ENCODE peak calls at places on chromosomes 16 and 17, in four cellular contexts. One of them, this sample, is unnamed.

GRCh38 chr16:1124291-1124690 is 28.2 kb upstream of the C1QTNF8 start:
- DNase-seq in HFF-Myc: no peak
- DNase-seq in retinal pigment epithelial cell: no peak
- DNase-seq in fibroblast of lung: no peak
- DNase-seq in this sample: no peak

GRCh38 chr17:28616281-28616680 is 2.3 kb upstream of the RSKR start:
- DNase-seq in fibroblast of lung: no peak
- DNase-seq in retinal pigment epithelial cell: no peak
- DNase-seq in HFF-Myc: no peak
- DNase-seq in this sample: no peak

GRCh38 chr16:26530584-26531289 is 536.0 kb upstream of the C16orf82 start:
- DNase-seq in fibroblast of lung: no peak
- DNase-seq in HFF-Myc: no peak
- DNase-seq in retinal pigment epithelial cell: no peak
- DNase-seq in this sample: no peak

GRCh38 chr17:67606471-67606870 is 111.3 kb upstream of the NOL11 start:
- DNase-seq in HFF-Myc: no peak
- DNase-seq in retinal pigment epithelial cell: no peak
- DNase-seq in fibroblast of lung: no peak
- DNase-seq in this sample: no peak

GRCh38 chr17:65902831-65903549 is 288.9 kb downstream of the CEP112 start:
- DNase-seq in retinal pigment epithelial cell: no peak
- DNase-seq in fibroblast of lung: no peak
- DNase-seq in HFF-Myc: no peak
- DNase-seq in this sample: no peak

GRCh38 chr16:85566502-85567100 is 46.5 kb upstream of the GSE1 start:
- DNase-seq in HFF-Myc: no peak
- DNase-seq in fibroblast of lung: no peak
- DNase-seq in retinal pigment epithelial cell: no peak
- DNase-seq in this sample: no peak

GRCh38 chr16:11597268-11597690 is 10.6 kb upstream of the LITAF start:
- DNase-seq in fibroblast of lung: no peak
- DNase-seq in HFF-Myc: no peak
- DNase-seq in retinal pigment epithelial cell: no peak
- DNase-seq in this sample: peak; percentile 36

GRCh38 chr17:66976781-66977201 is 12.3 kb downstream of the CACNG4 start:
- DNase-seq in retinal pigment epithelial cell: no peak
- DNase-seq in fibroblast of lung: no peak
- DNase-seq in HFF-Myc: no peak
- DNase-seq in this sample: no peak

GRCh38 chr17:14725729-14726128 is 424.8 kb downstream of the HS3ST3B1 start:
- DNase-seq in retinal pigment epithelial cell: no peak
- DNase-seq in HFF-Myc: no peak
- DNase-seq in fibroblast of lung: no peak
- DNase-seq in this sample: peak; percentile 17

GRCh38 chr17:61481421-61481820 is 29.2 kb downstream of the TBX4 start:
- DNase-seq in retinal pigment epithelial cell: no peak
- DNase-seq in HFF-Myc: no peak
- DNase-seq in fibroblast of lung: no peak
- DNase-seq in this sample: no peak

GRCh38 chr16:89722392-89723278 is 1.3 kb downstream of the ZNF276 start:
- DNase-seq in HFF-Myc: no peak
- DNase-seq in fibroblast of lung: peak; percentile 40
- DNase-seq in retinal pigment epithelial cell: no peak
- DNase-seq in this sample: no peak

GRCh38 chr17:39357978-39358377 is 43.4 kb downstream of the FBXL20 start:
- DNase-seq in HFF-Myc: no peak
- DNase-seq in fibroblast of lung: no peak
- DNase-seq in retinal pigment epithelial cell: no peak
- DNase-seq in this sample: no peak

GRCh38 chr17:43878260-43879082 is 28.9 kb downstream of the MPP2 start:
- DNase-seq in retinal pigment epithelial cell: peak; percentile 52
- DNase-seq in fibroblast of lung: peak; percentile 87
- DNase-seq in HFF-Myc: peak; percentile 52
- DNase-seq in this sample: peak; percentile 91

GRCh38 chr16:4675864-4676786 is 17.2 kb upstream of the NUDT16L1 start:
- DNase-seq in retinal pigment epithelial cell: no peak
- DNase-seq in HFF-Myc: no peak
- DNase-seq in fibroblast of lung: no peak
- DNase-seq in this sample: no peak

GRCh38 chr17:75799402-75799801 is 14.8 kb downstream of the UNK start:
- DNase-seq in fibroblast of lung: no peak
- DNase-seq in HFF-Myc: no peak
- DNase-seq in retinal pigment epithelial cell: no peak
- DNase-seq in this sample: no peak
- H3K4me3 ChIP-seq in fibroblast of lung: no peak overlapping the region
- H3K4me3 ChIP-seq in HFF-Myc: no peak overlapping the region
- H3K4me3 ChIP-seq in retinal pigment epithelial cell: no peak overlapping the region
- H3K4me3 ChIP-seq in this sample: no peak overlapping the region

DNA sequence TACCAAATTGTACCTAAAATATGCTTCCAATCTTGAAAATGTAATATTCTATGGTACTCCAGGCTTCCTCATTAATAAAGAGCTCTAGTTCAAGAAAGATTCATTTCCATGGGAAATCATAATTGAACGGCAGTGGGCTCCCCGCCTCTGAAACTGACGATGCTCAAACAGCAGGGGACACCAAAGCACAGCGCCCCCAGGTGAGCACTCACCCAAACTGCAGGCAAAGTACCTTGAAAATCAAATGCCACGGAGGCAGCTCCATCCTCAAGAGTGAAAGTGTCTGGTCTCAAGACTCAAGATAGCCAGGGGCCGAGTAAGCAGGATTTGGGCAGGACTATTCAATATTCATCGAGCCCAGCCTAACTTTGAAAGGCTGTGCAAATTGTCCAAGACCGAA is 217.4 kb upstream of the TNRC6C start:
- DNase-seq in fibroblast of lung: no peak
- DNase-seq in retinal pigment epithelial cell: no peak
- DNase-seq in HFF-Myc: no peak
- DNase-seq in this sample: no peak
- TF ChIP-seq CTCF in fibroblast of lung: peak; percentile 39
- TF ChIP-seq CTCF in retinal pigment epithelial cell: peak; percentile 40
- TF ChIP-seq CTCF in HFF-Myc: peak; percentile 67
- TF ChIP-seq CTCF in this sample: peak; percentile 42

DNA sequence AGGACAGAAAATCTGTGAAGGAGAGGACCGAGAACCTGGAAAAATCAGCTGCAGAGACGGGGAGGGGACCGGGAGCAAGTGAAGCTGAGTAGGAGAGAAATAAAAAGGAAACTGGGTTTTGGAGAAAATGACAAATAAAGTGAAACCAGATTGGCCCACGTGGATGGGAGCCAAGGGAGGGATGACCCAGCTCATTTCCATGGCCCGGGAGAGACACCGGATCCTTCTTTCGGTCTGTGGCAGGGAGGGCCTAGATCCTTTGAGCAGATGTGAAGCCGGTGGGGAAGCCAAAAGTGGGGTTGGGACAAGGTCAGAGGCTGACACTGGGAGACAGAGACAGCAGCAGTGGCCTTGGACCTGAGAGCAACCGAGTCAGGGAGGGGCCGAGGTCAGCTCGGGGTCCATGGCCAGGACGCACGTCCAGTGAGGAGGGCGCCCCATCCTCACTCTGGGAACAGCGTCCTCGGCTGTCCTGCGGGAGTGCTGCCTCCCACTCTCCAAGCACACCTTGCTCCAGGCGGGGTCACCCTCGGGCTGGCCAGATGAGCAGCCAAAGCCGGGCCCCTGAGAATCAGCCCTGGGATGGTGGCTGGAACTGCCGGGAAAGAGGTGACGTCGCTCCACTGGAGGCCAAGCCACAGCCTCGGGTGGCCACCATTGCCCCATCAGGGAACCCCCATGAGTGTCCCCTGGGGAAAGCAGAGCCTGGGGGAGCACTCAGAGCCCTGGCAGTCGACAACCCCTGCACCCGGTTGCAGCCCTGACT is 50.8 kb upstream of the CDR2 start:
- DNase-seq in fibroblast of lung: peak; percentile 34
- DNase-seq in HFF-Myc: peak; percentile 78
- DNase-seq in retinal pigment epithelial cell: no peak
- DNase-seq in this sample: peak; percentile 82
- H3K4me3 ChIP-seq in fibroblast of lung: no peak overlapping the region
- H3K4me3 ChIP-seq in HFF-Myc: peak overlapping the region; percentile 28
- H3K4me3 ChIP-seq in retinal pigment epithelial cell: no peak overlapping the region
- H3K4me3 ChIP-seq in this sample: peak overlapping the region; percentile 56

GRCh38 chr16:78134944-78135619 is 35.6 kb downstream of the WWOX start:
- DNase-seq in HFF-Myc: no peak
- DNase-seq in fibroblast of lung: no peak
- DNase-seq in retinal pigment epithelial cell: no peak
- DNase-seq in this sample: no peak
- TF ChIP-seq CTCF in HFF-Myc: no peak
- TF ChIP-seq CTCF in fibroblast of lung: no peak
- TF ChIP-seq CTCF in retinal pigment epithelial cell: no peak
- TF ChIP-seq CTCF in this sample: no peak

GRCh38 chr17:40496634-40497420 is 4.6 kb downstream of the TNS4 start:
- DNase-seq in HFF-Myc: no peak
- DNase-seq in fibroblast of lung: no peak
- DNase-seq in retinal pigment epithelial cell: no peak
- DNase-seq in this sample: no peak
- H3K4me3 ChIP-seq in HFF-Myc: no peak overlapping the region
- H3K4me3 ChIP-seq in fibroblast of lung: no peak overlapping the region
- H3K4me3 ChIP-seq in retinal pigment epithelial cell: no peak overlapping the region
- H3K4me3 ChIP-seq in this sample: no peak overlapping the region

DNA sequence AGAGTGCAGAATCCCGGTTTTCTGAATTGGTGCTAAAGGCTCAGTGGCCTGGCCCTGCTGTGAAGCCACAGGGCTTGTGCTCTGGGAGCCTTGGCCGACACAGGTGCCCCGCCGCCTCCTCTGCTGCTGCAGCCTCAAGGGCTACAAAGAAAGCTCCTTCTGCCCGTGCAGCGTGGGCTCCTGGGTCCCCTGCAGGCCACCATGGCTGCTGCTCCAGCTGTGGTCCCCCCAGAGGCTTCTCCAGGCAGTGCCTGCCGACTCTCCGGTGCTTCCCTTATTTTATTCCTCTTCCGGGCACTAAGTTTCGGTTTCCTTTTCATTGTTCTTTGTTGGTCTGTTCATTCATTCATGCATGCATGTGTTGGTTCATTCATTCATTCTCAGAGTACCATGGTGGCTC is 53.1 kb downstream of the CMIP start:
- DNase-seq in retinal pigment epithelial cell: no peak
- DNase-seq in HFF-Myc: no peak
- DNase-seq in fibroblast of lung: no peak
- DNase-seq in this sample: no peak
- TF ChIP-seq CTCF in retinal pigment epithelial cell: no peak
- TF ChIP-seq CTCF in HFF-Myc: no peak
- TF ChIP-seq CTCF in fibroblast of lung: no peak
- TF ChIP-seq CTCF in this sample: no peak

GRCh38 chr16:29745853-29746345 is at the start of gene C16orf54:
- DNase-seq in fibroblast of lung: no peak
- DNase-seq in HFF-Myc: no peak
- DNase-seq in retinal pigment epithelial cell: no peak
- DNase-seq in this sample: no peak
- H3K4me3 ChIP-seq in fibroblast of lung: no peak within 1 kb of the TSS
- H3K4me3 ChIP-seq in HFF-Myc: no peak within 1 kb of the TSS
- H3K4me3 ChIP-seq in retinal pigment epithelial cell: no peak within 1 kb of the TSS
- H3K4me3 ChIP-seq in this sample: no peak within 1 kb of the TSS

GRCh38 chr17:77208217-77208808 is 67.5 kb downstream of the SEC14L1 start:
- DNase-seq in retinal pigment epithelial cell: no peak
- DNase-seq in fibroblast of lung: peak; percentile 61
- DNase-seq in HFF-Myc: peak; percentile 30
- DNase-seq in this sample: peak; percentile 66
- TF ChIP-seq CTCF in retinal pigment epithelial cell: peak; percentile 31
- TF ChIP-seq CTCF in fibroblast of lung: peak; percentile 47
- TF ChIP-seq CTCF in HFF-Myc: peak; percentile 14
- TF ChIP-seq CTCF in this sample: peak; percentile 64

GRCh38 chr16:73065617-73066313 is 17.8 kb upstream of the ZFHX3 start:
- DNase-seq in fibroblast of lung: no peak
- DNase-seq in retinal pigment epithelial cell: no peak
- DNase-seq in HFF-Myc: no peak
- DNase-seq in this sample: no peak

GRCh38 chr16:73067671-73068545 is 20.0 kb upstream of the ZFHX3 start:
- DNase-seq in HFF-Myc: no peak
- DNase-seq in retinal pigment epithelial cell: no peak
- DNase-seq in fibroblast of lung: no peak
- DNase-seq in this sample: no peak

GRCh38 chr16:73066927-73067670 is 19.2 kb upstream of the ZFHX3 start:
- DNase-seq in fibroblast of lung: peak; percentile 85
- DNase-seq in HFF-Myc: no peak
- DNase-seq in retinal pigment epithelial cell: no peak
- DNase-seq in this sample: no peak

GRCh38 chr16:73064996-73065349 is 17.0 kb upstream of the ZFHX3 start:
- DNase-seq in fibroblast of lung: no peak
- DNase-seq in HFF-Myc: no peak
- DNase-seq in retinal pigment epithelial cell: no peak
- DNase-seq in this sample: no peak

DNA sequence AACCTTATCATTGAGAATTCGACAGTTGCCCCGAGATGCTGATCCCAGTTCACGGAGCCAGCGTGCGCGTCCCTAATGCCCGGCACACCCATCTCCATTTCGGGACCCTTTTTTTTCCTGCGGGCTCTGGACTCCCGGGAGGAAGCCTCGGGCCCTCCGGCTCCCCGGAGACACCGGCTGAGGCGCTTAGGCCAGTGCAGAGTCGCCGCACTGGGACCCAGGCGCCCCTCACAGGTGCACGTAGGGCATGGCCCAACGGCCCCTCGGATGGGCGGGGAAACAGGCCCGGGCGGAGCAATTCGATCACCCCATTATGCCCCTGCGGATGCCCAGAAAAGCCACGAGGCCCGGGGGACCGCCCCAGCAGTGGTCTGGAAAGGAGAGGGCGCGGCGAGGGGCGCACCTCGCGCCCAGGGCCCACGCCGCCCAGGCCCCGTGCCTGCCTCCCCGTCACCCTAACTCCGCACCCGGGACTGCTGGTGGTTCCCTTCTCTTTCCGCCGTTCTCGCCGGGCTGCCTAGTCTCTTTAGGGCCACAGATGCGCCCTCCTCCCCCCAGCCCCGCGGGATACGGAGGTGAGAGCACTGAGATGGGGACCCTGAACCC is 18.5 kb upstream of the ZFHX3 start:
- DNase-seq in retinal pigment epithelial cell: no peak
- DNase-seq in HFF-Myc: no peak
- DNase-seq in fibroblast of lung: no peak
- DNase-seq in this sample: no peak
- H3K4me3 ChIP-seq in retinal pigment epithelial cell: no peak overlapping the region
- H3K4me3 ChIP-seq in HFF-Myc: no peak overlapping the region
- H3K4me3 ChIP-seq in fibroblast of lung: no peak overlapping the region
- H3K4me3 ChIP-seq in this sample: no peak overlapping the region

DNA sequence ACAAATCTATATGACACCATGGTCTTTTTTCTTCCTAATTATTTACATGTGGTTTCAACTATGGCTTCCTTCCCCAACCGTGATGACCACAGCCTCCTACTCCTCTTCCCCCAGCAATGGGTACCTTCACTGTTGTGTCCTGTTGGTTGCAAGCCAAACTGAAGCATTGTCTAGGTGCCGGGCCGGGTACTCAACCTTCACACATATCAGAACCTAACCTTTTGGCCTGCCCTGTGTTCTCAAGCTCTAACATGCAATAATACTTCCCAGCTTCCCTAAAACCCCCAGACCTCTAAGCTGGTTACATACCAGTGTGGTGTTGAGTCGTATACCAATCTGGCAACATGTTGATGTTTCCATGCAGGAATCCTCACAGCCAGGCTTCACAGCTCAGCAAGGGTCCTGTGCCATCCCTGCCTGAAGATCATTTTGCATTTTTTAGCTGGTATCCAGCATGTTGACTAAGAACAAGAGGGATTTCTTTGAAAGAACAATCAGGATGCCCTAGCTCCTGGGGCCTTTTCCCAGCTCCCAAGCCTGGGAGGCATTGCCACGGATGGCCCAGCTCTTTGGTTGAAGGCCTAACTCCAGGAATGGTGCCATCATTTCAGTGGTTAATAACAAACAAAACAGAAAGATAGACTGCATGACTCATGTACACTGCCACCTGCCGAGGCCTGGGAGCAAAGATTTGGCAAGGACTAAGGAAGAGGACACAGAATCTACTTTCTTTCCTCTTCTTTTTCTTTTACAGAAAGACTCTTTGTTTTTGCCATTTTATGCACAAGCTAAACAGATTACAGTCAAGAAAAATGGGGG is 373.7 kb upstream of the SALL1 start:
- DNase-seq in HFF-Myc: no peak
- DNase-seq in fibroblast of lung: peak; percentile 79
- DNase-seq in retinal pigment epithelial cell: no peak
- DNase-seq in this sample: peak; percentile 82
- TF ChIP-seq CTCF in HFF-Myc: peak; percentile 38
- TF ChIP-seq CTCF in fibroblast of lung: peak; percentile 31
- TF ChIP-seq CTCF in retinal pigment epithelial cell: peak; percentile 14
- TF ChIP-seq CTCF in this sample: peak; percentile 28